ENCODE peak calls at places on chromosomes 16 and 17, in ten cellular contexts. One of them, this sample, is unnamed. For H3K27me3 and H3K9me3, the result is how much of the 10 kb centered on the place peaks cover.

GRCh38 chr17:46044286-46044928 is 45.4 kb downstream of the STH start:
- DNase-seq in adrenal gland: peak
- DNase-seq in right cardiac atrium: peak
- DNase-seq in pancreas: peak
- DNase-seq in neuronal stem cell: peak
- DNase-seq in left ventricle myocardium inferior: no peak
- DNase-seq in uterus: peak
- DNase-seq in prostate gland: peak
- DNase-seq in stomach: peak
- DNase-seq in cardiac muscle cell: peak
- DNase-seq in this sample: peak

GRCh38 chr17:5249615-5250014 is 15.0 kb upstream of the SCIMP start:
- DNase-seq in adrenal gland: peak
- DNase-seq in right cardiac atrium: no peak
- DNase-seq in pancreas: peak
- DNase-seq in neuronal stem cell: peak
- DNase-seq in left ventricle myocardium inferior: no peak
- DNase-seq in uterus: peak
- DNase-seq in prostate gland: peak
- DNase-seq in stomach: peak
- DNase-seq in cardiac muscle cell: peak
- DNase-seq in this sample: peak

GRCh38 chr16:52912565-52913173 is 140.0 kb downstream of the CHD9NB start:
- DNase-seq in adrenal gland: peak
- DNase-seq in right cardiac atrium: peak
- DNase-seq in pancreas: peak
- DNase-seq in neuronal stem cell: peak
- DNase-seq in left ventricle myocardium inferior: peak
- DNase-seq in uterus: no peak
- DNase-seq in prostate gland: peak
- DNase-seq in stomach: peak
- DNase-seq in cardiac muscle cell: peak
- DNase-seq in this sample: peak

GRCh38 chr16:22874394-22874793 is 60.4 kb downstream of the HS3ST2 start:
- DNase-seq in adrenal gland: no peak
- DNase-seq in right cardiac atrium: no peak
- DNase-seq in pancreas: no peak
- DNase-seq in neuronal stem cell: no peak
- DNase-seq in left ventricle myocardium inferior: no peak
- DNase-seq in uterus: no peak
- DNase-seq in prostate gland: no peak
- DNase-seq in stomach: no peak
- DNase-seq in cardiac muscle cell: no peak
- DNase-seq in this sample: no peak

GRCh38 chr17:76094046-76094445 is 9.5 kb downstream of the EXOC7 start:
- DNase-seq in adrenal gland: no peak
- DNase-seq in right cardiac atrium: no peak
- DNase-seq in pancreas: no peak
- DNase-seq in neuronal stem cell: no peak
- DNase-seq in left ventricle myocardium inferior: no peak
- DNase-seq in uterus: no peak
- DNase-seq in prostate gland: no peak
- DNase-seq in stomach: no peak
- DNase-seq in cardiac muscle cell: no peak
- DNase-seq in this sample: no peak

GRCh38 chr17:8019161-8019560 is 16.7 kb downstream of the GUCY2D start:
- DNase-seq in adrenal gland: no peak
- DNase-seq in right cardiac atrium: no peak
- DNase-seq in pancreas: no peak
- DNase-seq in neuronal stem cell: no peak
- DNase-seq in left ventricle myocardium inferior: no peak
- DNase-seq in uterus: no peak
- DNase-seq in prostate gland: no peak
- DNase-seq in stomach: no peak
- DNase-seq in cardiac muscle cell: no peak
- DNase-seq in this sample: no peak

GRCh38 chr17:34299918-34300600 is 14.5 kb downstream of the CCL11 start:
- DNase-seq in adrenal gland: no peak
- DNase-seq in right cardiac atrium: no peak
- DNase-seq in pancreas: no peak
- DNase-seq in neuronal stem cell: no peak
- DNase-seq in left ventricle myocardium inferior: no peak
- DNase-seq in uterus: no peak
- DNase-seq in prostate gland: no peak
- DNase-seq in stomach: no peak
- DNase-seq in cardiac muscle cell: peak
- DNase-seq in this sample: no peak

GRCh38 chr17:12712941-12713340 is 47.3 kb downstream of the MYOCD start:
- DNase-seq in adrenal gland: no peak
- DNase-seq in right cardiac atrium: no peak
- DNase-seq in pancreas: no peak
- DNase-seq in neuronal stem cell: no peak
- DNase-seq in left ventricle myocardium inferior: no peak
- DNase-seq in uterus: no peak
- DNase-seq in prostate gland: no peak
- DNase-seq in stomach: no peak
- DNase-seq in cardiac muscle cell: peak
- DNase-seq in this sample: peak

GRCh38 chr17:74185786-74186185 is 17.7 kb upstream of the RPL38 start:
- DNase-seq in adrenal gland: no peak
- DNase-seq in right cardiac atrium: no peak
- DNase-seq in pancreas: no peak
- DNase-seq in neuronal stem cell: no peak
- DNase-seq in left ventricle myocardium inferior: no peak
- DNase-seq in uterus: no peak
- DNase-seq in prostate gland: no peak
- DNase-seq in stomach: no peak
- DNase-seq in cardiac muscle cell: no peak
- DNase-seq in this sample: no peak

GRCh38 chr17:39738568-39738901 is 797 bp downstream of the GRB7 start:
- DNase-seq in adrenal gland: no peak
- DNase-seq in right cardiac atrium: no peak
- DNase-seq in pancreas: peak
- DNase-seq in neuronal stem cell: no peak
- DNase-seq in left ventricle myocardium inferior: no peak
- DNase-seq in uterus: no peak
- DNase-seq in prostate gland: peak
- DNase-seq in stomach: peak
- DNase-seq in cardiac muscle cell: no peak
- DNase-seq in this sample: peak

GRCh38 chr16:82660078-82660645 is 33.4 kb downstream of the CDH13 start:
- DNase-seq in adrenal gland: no peak
- DNase-seq in right cardiac atrium: no peak
- DNase-seq in pancreas: no peak
- DNase-seq in neuronal stem cell: no peak
- DNase-seq in left ventricle myocardium inferior: no peak
- DNase-seq in uterus: no peak
- DNase-seq in prostate gland: no peak
- DNase-seq in stomach: no peak
- DNase-seq in cardiac muscle cell: peak
- DNase-seq in this sample: no peak

GRCh38 chr16:58451263-58451662 is 48.7 kb upstream of the NDRG4 start:
- DNase-seq in adrenal gland: no peak
- DNase-seq in right cardiac atrium: no peak
- DNase-seq in pancreas: no peak
- DNase-seq in neuronal stem cell: no peak
- DNase-seq in left ventricle myocardium inferior: peak
- DNase-seq in uterus: peak
- DNase-seq in prostate gland: no peak
- DNase-seq in stomach: no peak
- DNase-seq in cardiac muscle cell: no peak
- DNase-seq in this sample: no peak

GRCh38 chr16:58449306-58449705 is 50.6 kb upstream of the NDRG4 start:
- DNase-seq in adrenal gland: no peak
- DNase-seq in right cardiac atrium: no peak
- DNase-seq in pancreas: no peak
- DNase-seq in neuronal stem cell: no peak
- DNase-seq in left ventricle myocardium inferior: no peak
- DNase-seq in uterus: no peak
- DNase-seq in prostate gland: no peak
- DNase-seq in stomach: no peak
- DNase-seq in cardiac muscle cell: no peak
- DNase-seq in this sample: no peak

GRCh38 chr16:58450590-58450989 is 49.4 kb upstream of the NDRG4 start:
- DNase-seq in adrenal gland: no peak
- DNase-seq in right cardiac atrium: no peak
- DNase-seq in pancreas: no peak
- DNase-seq in neuronal stem cell: no peak
- DNase-seq in left ventricle myocardium inferior: no peak
- DNase-seq in uterus: no peak
- DNase-seq in prostate gland: no peak
- DNase-seq in stomach: no peak
- DNase-seq in cardiac muscle cell: no peak
- DNase-seq in this sample: no peak

GRCh38 chr16:58449768-58450167 is 50.2 kb upstream of the NDRG4 start:
- DNase-seq in adrenal gland: no peak
- DNase-seq in right cardiac atrium: no peak
- DNase-seq in pancreas: no peak
- DNase-seq in neuronal stem cell: no peak
- DNase-seq in left ventricle myocardium inferior: no peak
- DNase-seq in uterus: no peak
- DNase-seq in prostate gland: no peak
- DNase-seq in stomach: no peak
- DNase-seq in cardiac muscle cell: no peak
- DNase-seq in this sample: no peak

GRCh38 chr16:58448890-58449289 is 51.1 kb upstream of the NDRG4 start:
- DNase-seq in adrenal gland: peak
- DNase-seq in right cardiac atrium: no peak
- DNase-seq in pancreas: no peak
- DNase-seq in neuronal stem cell: no peak
- DNase-seq in left ventricle myocardium inferior: no peak
- DNase-seq in uterus: no peak
- DNase-seq in prostate gland: peak
- DNase-seq in stomach: no peak
- DNase-seq in cardiac muscle cell: no peak
- DNase-seq in this sample: no peak
- H3K27me3 ChIP-seq in adrenal gland: under half
- H3K27me3 ChIP-seq in right cardiac atrium: under half
- H3K27me3 ChIP-seq in pancreas: under half
- H3K27me3 ChIP-seq in neuronal stem cell: under half
- H3K27me3 ChIP-seq in left ventricle myocardium inferior: under half
- H3K27me3 ChIP-seq in uterus: under half
- H3K27me3 ChIP-seq in prostate gland: under half
- H3K27me3 ChIP-seq in stomach: under half
- H3K27me3 ChIP-seq in cardiac muscle cell: under half
- H3K27me3 ChIP-seq in this sample: under half

DNA sequence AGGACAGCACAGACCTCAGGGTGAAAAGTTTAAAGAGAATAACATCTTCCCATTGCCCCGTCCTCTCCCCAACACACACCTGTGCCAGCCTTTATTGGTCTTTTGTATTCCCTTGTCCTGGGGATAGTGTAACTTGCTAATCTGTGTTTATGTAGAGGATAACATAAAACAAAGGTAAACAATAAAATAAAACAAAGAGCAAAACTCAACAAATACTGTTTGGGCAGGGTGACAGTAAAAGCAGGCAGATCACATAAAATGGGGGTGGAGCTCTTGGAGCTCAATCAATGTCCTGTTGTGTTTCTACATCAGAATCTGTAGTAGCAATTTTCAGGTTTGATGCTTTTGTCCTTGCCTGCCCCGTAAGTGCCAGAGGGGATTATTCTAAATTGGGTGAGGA is 1939.7 kb downstream of the TP53TG3F start:
- DNase-seq in adrenal gland: no peak
- DNase-seq in right cardiac atrium: no peak
- DNase-seq in pancreas: no peak
- DNase-seq in neuronal stem cell: no peak
- DNase-seq in left ventricle myocardium inferior: no peak
- DNase-seq in uterus: no peak
- DNase-seq in prostate gland: peak
- DNase-seq in stomach: no peak
- DNase-seq in cardiac muscle cell: no peak
- DNase-seq in this sample: no peak
- H3K9me3 ChIP-seq in adrenal gland: under half
- H3K9me3 ChIP-seq in right cardiac atrium: under half
- H3K9me3 ChIP-seq in pancreas: under half
- H3K9me3 ChIP-seq in neuronal stem cell: under half
- H3K9me3 ChIP-seq in left ventricle myocardium inferior: under half
- H3K9me3 ChIP-seq in uterus: under half
- H3K9me3 ChIP-seq in prostate gland: under half
- H3K9me3 ChIP-seq in stomach: under half
- H3K9me3 ChIP-seq in cardiac muscle cell: under half
- H3K9me3 ChIP-seq in this sample: under half

GRCh38 chr16:66580605-66581209 is 1.4 kb downstream of the CMTM2 start:
- DNase-seq in adrenal gland: no peak
- DNase-seq in right cardiac atrium: no peak
- DNase-seq in pancreas: no peak
- DNase-seq in neuronal stem cell: peak
- DNase-seq in left ventricle myocardium inferior: no peak
- DNase-seq in uterus: no peak
- DNase-seq in prostate gland: no peak
- DNase-seq in stomach: no peak
- DNase-seq in cardiac muscle cell: peak
- DNase-seq in this sample: no peak

GRCh38 chr16:66576306-66576705 is 3.0 kb upstream of the CMTM2 start:
- DNase-seq in adrenal gland: no peak
- DNase-seq in right cardiac atrium: peak
- DNase-seq in pancreas: no peak
- DNase-seq in neuronal stem cell: no peak
- DNase-seq in left ventricle myocardium inferior: no peak
- DNase-seq in uterus: no peak
- DNase-seq in prostate gland: no peak
- DNase-seq in stomach: no peak
- DNase-seq in cardiac muscle cell: no peak
- DNase-seq in this sample: no peak

GRCh38 chr16:66581246-66581952 is 2.1 kb downstream of the CMTM2 start:
- DNase-seq in adrenal gland: no peak
- DNase-seq in right cardiac atrium: no peak
- DNase-seq in pancreas: no peak
- DNase-seq in neuronal stem cell: no peak
- DNase-seq in left ventricle myocardium inferior: no peak
- DNase-seq in uterus: no peak
- DNase-seq in prostate gland: no peak
- DNase-seq in stomach: no peak
- DNase-seq in cardiac muscle cell: peak
- DNase-seq in this sample: peak

GRCh38 chr16:66574081-66574480 is 5.2 kb upstream of the CMTM2 start:
- DNase-seq in adrenal gland: no peak
- DNase-seq in right cardiac atrium: no peak
- DNase-seq in pancreas: no peak
- DNase-seq in neuronal stem cell: no peak
- DNase-seq in left ventricle myocardium inferior: no peak
- DNase-seq in uterus: no peak
- DNase-seq in prostate gland: no peak
- DNase-seq in stomach: no peak
- DNase-seq in cardiac muscle cell: peak
- DNase-seq in this sample: no peak

GRCh38 chr16:66578596-66579531 is at the start of gene CMTM2:
- DNase-seq in adrenal gland: no peak
- DNase-seq in right cardiac atrium: peak
- DNase-seq in pancreas: no peak
- DNase-seq in neuronal stem cell: no peak
- DNase-seq in left ventricle myocardium inferior: no peak
- DNase-seq in uterus: no peak
- DNase-seq in prostate gland: no peak
- DNase-seq in stomach: no peak
- DNase-seq in cardiac muscle cell: peak
- DNase-seq in this sample: no peak
- H3K27me3 ChIP-seq in adrenal gland: under half
- H3K27me3 ChIP-seq in right cardiac atrium: under half
- H3K27me3 ChIP-seq in pancreas: under half
- H3K27me3 ChIP-seq in neuronal stem cell: under half
- H3K27me3 ChIP-seq in left ventricle myocardium inferior: under half
- H3K27me3 ChIP-seq in uterus: under half
- H3K27me3 ChIP-seq in prostate gland: under half
- H3K27me3 ChIP-seq in stomach: under half
- H3K27me3 ChIP-seq in cardiac muscle cell: under half
- H3K27me3 ChIP-seq in this sample: under half

GRCh38 chr17:22233382-22233781 is 541.1 kb downstream of the KCNJ18 start:
- DNase-seq in adrenal gland: no peak
- DNase-seq in right cardiac atrium: no peak
- DNase-seq in pancreas: no peak
- DNase-seq in neuronal stem cell: no peak
- DNase-seq in left ventricle myocardium inferior: no peak
- DNase-seq in uterus: no peak
- DNase-seq in prostate gland: no peak
- DNase-seq in stomach: no peak
- DNase-seq in cardiac muscle cell: no peak
- DNase-seq in this sample: no peak
- H3K9me3 ChIP-seq in adrenal gland: under half
- H3K9me3 ChIP-seq in right cardiac atrium: under half
- H3K9me3 ChIP-seq in pancreas: under half
- H3K9me3 ChIP-seq in neuronal stem cell: under half
- H3K9me3 ChIP-seq in left ventricle myocardium inferior: under half
- H3K9me3 ChIP-seq in uterus: under half
- H3K9me3 ChIP-seq in prostate gland: under half
- H3K9me3 ChIP-seq in stomach: under half
- H3K9me3 ChIP-seq in cardiac muscle cell: under half
- H3K9me3 ChIP-seq in this sample: under half

This sample was measured in small intestine.